ENCODE peak calls at places on chromosomes 6 and 20, in ten cellular contexts. I is endodermal cell; L is OCI-LY7; F is GM23248; B is heart left ventricle; V is mammary epithelial cell; U is spleen; T is cardiac muscle cell; N is CD8-positive, alpha-beta T cell; Q is sigmoid colon. R is an unnamed sample.

GRCh38 chr20:768426-768978 is at the start of gene SLC52A3:
- DNase-seq in I (peak; percentile 90), L (no peak), F (no peak), B (peak; percentile 73), V (peak; percentile 20), U (no peak), T (no peak), N (no peak), Q (no peak), R (no peak)

GRCh38 chr6:161353208-161353613 is 79.3 kb upstream of the AGPAT4 start:
- DNase-seq in I (peak; percentile 92), L (no peak), F (peak; percentile 25), B (no peak), V (peak; percentile 13), U (no peak), T (peak; percentile 39), N (no peak), Q (no peak), R (peak; percentile 69)

GRCh38 chr20:60113771-60114170 is 155.5 kb downstream of the CDH26 start:
- DNase-seq in I (no peak), L (no peak), F (no peak), B (no peak), V (no peak), U (no peak), T (no peak), N (no peak), Q (no peak), R (no peak)

GRCh38 chr20:37902504-37903313 is at the start of gene VSTM2L:
- DNase-seq in I (peak; percentile 72), L (no peak), F (peak; percentile 80), B (peak; percentile 48), V (peak; percentile 53), U (peak; percentile 83), T (peak; percentile 75), N (no peak), Q (peak; percentile 78), R (no peak)

GRCh38 chr6:149983145-149983544 is 19.4 kb downstream of the ULBP1 start:
- DNase-seq in I (no peak), L (no peak), F (no peak), B (no peak), V (no peak), U (no peak), T (no peak), N (no peak), Q (peak; percentile 28), R (no peak)

GRCh38 chr6:106700581-106700980 is 71.2 kb downstream of the QRSL1 start:
- DNase-seq in I (no peak), L (no peak), F (no peak), B (no peak), V (no peak), U (no peak), T (no peak), N (no peak), Q (no peak), R (no peak)

GRCh38 chr6:113385020-113385431 is 472.1 kb upstream of the MARCKS start:
- DNase-seq in I (no peak), L (no peak), F (peak; percentile 59), B (no peak), V (no peak), U (no peak), T (no peak), N (no peak), Q (no peak), R (no peak)

GRCh38 chr6:4670824-4671409 is 105.3 kb upstream of the CDYL start:
- DNase-seq in I (no peak), L (no peak), F (peak; percentile 14), B (no peak), V (no peak), U (no peak), T (no peak), N (peak; percentile 4), Q (no peak), R (no peak)

GRCh38 chr6:129279343-129280104 is 396.6 kb downstream of the LAMA2 start:
- DNase-seq in I (no peak), L (no peak), F (no peak), B (no peak), V (no peak), U (no peak), T (no peak), N (no peak), Q (no peak), R (no peak)

GRCh38 chr6:125749864-125750691 is 646 bp downstream of the HEY2 start:
- DNase-seq in I (peak; percentile 77), L (peak; percentile 27), F (no peak), B (peak; percentile 66), V (no peak), U (no peak), T (no peak), N (no peak), Q (no peak), R (no peak)

GRCh38 chr6:125746731-125747588 is 2.5 kb upstream of the HEY2 start:
- DNase-seq in I (peak; percentile 92), L (peak; percentile 61), F (peak; percentile 50), B (peak; percentile 80), V (peak; percentile 14), U (peak; percentile 83), T (peak; percentile 80), N (peak; percentile 77), Q (peak; percentile 75), R (no peak)

GRCh38 chr6:125749112-125749863 is at the start of gene HEY2:
- DNase-seq in I (peak; percentile 95), L (peak; percentile 92), F (peak; percentile 96), B (peak; percentile 97), V (peak; percentile 86), U (peak; percentile 98), T (peak; percentile 96), N (peak; percentile 86), Q (peak; percentile 96), R (peak; percentile 88)

GRCh38 chr6:125747589-125748533 is 1.6 kb upstream of the HEY2 start:
- DNase-seq in I (peak; percentile 84), L (peak; percentile 29), F (peak; percentile 52), B (peak; percentile 52), V (peak; percentile 48), U (peak; percentile 88), T (peak; percentile 12), N (peak; percentile 57), Q (peak; percentile 77), R (peak; percentile 36)

GRCh38 chr6:125748534-125749111 is 809 bp upstream of the HEY2 start:
- DNase-seq in I (no peak), L (no peak), F (peak; percentile 49), B (no peak), V (peak; percentile 29), U (peak; percentile 75), T (peak; percentile 25), N (no peak), Q (no peak), R (no peak)
- H3K27ac ChIP-seq in I (no peak overlapping the region), L (no peak overlapping the region), F (no peak overlapping the region), B (peak overlapping the region; percentile 93), V (no peak overlapping the region), U (peak overlapping the region; percentile 65), T (peak overlapping the region; percentile 92), N (peak overlapping the region; percentile 7), Q (peak overlapping the region; percentile 86), R (no peak overlapping the region)

GRCh38 chr20:53338716-53339115 is 254.9 kb downstream of the ZNF217 start:
- DNase-seq in I (no peak), L (no peak), F (no peak), B (no peak), V (no peak), U (no peak), T (no peak), N (no peak), Q (no peak), R (no peak)
- H3K36me3 ChIP-seq in I (no peaks in the 10 kb centered on the region), L (no peaks in the 10 kb centered on the region), F (no peaks in the 10 kb centered on the region), B (no peaks in the 10 kb centered on the region), V (no peaks in the 10 kb centered on the region), U (no peaks in the 10 kb centered on the region), T (no peaks in the 10 kb centered on the region), N (no peaks in the 10 kb centered on the region), Q (no peaks in the 10 kb centered on the region), R (no peaks in the 10 kb centered on the region)

DNA sequence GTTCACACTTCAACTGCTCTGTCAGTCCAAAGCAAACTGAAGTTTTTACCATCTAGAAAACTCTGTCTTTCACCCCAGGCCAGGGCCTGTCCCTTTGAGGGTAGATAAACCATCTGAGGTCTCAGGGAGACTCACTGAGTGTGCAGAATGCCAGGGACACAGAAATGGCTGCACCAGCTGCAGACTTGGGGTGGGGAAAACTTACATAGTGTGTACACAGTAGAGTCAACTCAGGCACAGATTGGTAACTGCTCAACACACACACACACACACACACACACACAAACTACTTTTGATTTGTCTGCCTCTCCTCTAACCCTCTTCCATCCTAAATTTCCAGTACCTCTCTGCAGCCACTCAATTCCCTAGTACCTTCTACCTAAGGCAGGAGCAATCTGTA is 374.9 kb upstream of the JAG1 start:
- DNase-seq in I (no peak), L (no peak), F (no peak), B (no peak), V (no peak), U (no peak), T (no peak), N (no peak), Q (no peak), R (no peak)
- H3K4me3 ChIP-seq in I (no peak overlapping the region), L (no peak overlapping the region), F (no peak overlapping the region), B (no peak overlapping the region), V (no peak overlapping the region), U (no peak overlapping the region), T (no peak overlapping the region), N (no peak overlapping the region), Q (no peak overlapping the region), R (no peak overlapping the region)

GRCh38 chr6:39669117-39669690 is 56.0 kb downstream of the KIF6 start:
- DNase-seq in I (no peak), L (no peak), F (peak; percentile 46), B (no peak), V (no peak), U (no peak), T (no peak), N (no peak), Q (no peak), R (no peak)
- H3K27ac ChIP-seq in I (no peak overlapping the region), L (no peak overlapping the region), F (no peak overlapping the region), B (no peak overlapping the region), V (no peak overlapping the region), U (no peak overlapping the region), T (no peak overlapping the region), N (no peak overlapping the region), Q (peak overlapping the region; percentile 30), R (no peak overlapping the region)

GRCh38 chr20:45904583-45905504 is 7.1 kb downstream of the PLTP start:
- DNase-seq in I (no peak), L (no peak), F (peak; percentile 18), B (no peak), V (no peak), U (no peak), T (no peak), N (no peak), Q (no peak), R (peak; percentile 51)
- H3K36me3 ChIP-seq in I (peaks cover 78% of the 10 kb centered on the region), L (no peaks in the 10 kb centered on the region), F (no peaks in the 10 kb centered on the region), B (peaks cover 28% of the 10 kb centered on the region), V (no peaks in the 10 kb centered on the region), U (peaks cover 2% of the 10 kb centered on the region), T (peaks cover 44% of the 10 kb centered on the region), N (no peaks in the 10 kb centered on the region), Q (peaks cover 38% of the 10 kb centered on the region), R (peaks cover 13% of the 10 kb centered on the region)

GRCh38 chr6:37758647-37759046 is 60.9 kb upstream of the ZFAND3 start:
- DNase-seq in I (no peak), L (no peak), F (no peak), B (no peak), V (no peak), U (no peak), T (no peak), N (no peak), Q (no peak), R (no peak)
- H3K4me3 ChIP-seq in I (no peak overlapping the region), L (no peak overlapping the region), F (no peak overlapping the region), B (no peak overlapping the region), V (no peak overlapping the region), U (no peak overlapping the region), T (no peak overlapping the region), N (no peak overlapping the region), Q (no peak overlapping the region), R (no peak overlapping the region)